ENCODE peak calls at places on chromosomes 13 and 19, in six cellular contexts. One of them, this sample, is unnamed.

GRCh38 chr19:7729831-7730285 is 2.1 kb downstream of the CLEC4G start:
- DNase-seq in NCI-H2107: no peak
- DNase-seq in fibroblast of the aortic adventitia: no peak
- DNase-seq in choroid plexus epithelial cell: no peak
- DNase-seq in lower leg skin: no peak
- DNase-seq in COR-L47: peak
- DNase-seq in this sample: no peak

GRCh38 chr13:51000576-51001260 is 91.1 kb downstream of the RNASEH2B start:
- DNase-seq in NCI-H2107: no peak
- DNase-seq in fibroblast of the aortic adventitia: peak
- DNase-seq in choroid plexus epithelial cell: peak
- DNase-seq in lower leg skin: peak
- DNase-seq in COR-L47: peak
- DNase-seq in this sample: no peak

GRCh38 chr13:50969691-50970090 is 60.1 kb downstream of the RNASEH2B start:
- DNase-seq in NCI-H2107: peak
- DNase-seq in fibroblast of the aortic adventitia: no peak
- DNase-seq in choroid plexus epithelial cell: peak
- DNase-seq in lower leg skin: no peak
- DNase-seq in COR-L47: peak
- DNase-seq in this sample: no peak

GRCh38 chr13:28621439-28621838 is 37.5 kb upstream of the POMP start:
- DNase-seq in NCI-H2107: no peak
- DNase-seq in fibroblast of the aortic adventitia: no peak
- DNase-seq in choroid plexus epithelial cell: no peak
- DNase-seq in lower leg skin: no peak
- DNase-seq in COR-L47: no peak
- DNase-seq in this sample: no peak

GRCh38 chr13:102401755-102402154 is at the start of gene FGF14:
- DNase-seq in NCI-H2107: no peak
- DNase-seq in fibroblast of the aortic adventitia: no peak
- DNase-seq in choroid plexus epithelial cell: no peak
- DNase-seq in lower leg skin: no peak
- DNase-seq in COR-L47: no peak
- DNase-seq in this sample: no peak

GRCh38 chr19:48390188-48391099 is 907 bp downstream of the KDELR1 start:
- DNase-seq in NCI-H2107: no peak
- DNase-seq in fibroblast of the aortic adventitia: peak
- DNase-seq in choroid plexus epithelial cell: peak
- DNase-seq in lower leg skin: peak
- DNase-seq in COR-L47: peak
- DNase-seq in this sample: no peak

GRCh38 chr19:9885077-9885552 is 50.0 kb downstream of the PIN1 start:
- DNase-seq in NCI-H2107: no peak
- DNase-seq in fibroblast of the aortic adventitia: peak
- DNase-seq in choroid plexus epithelial cell: peak
- DNase-seq in lower leg skin: peak
- DNase-seq in COR-L47: no peak
- DNase-seq in this sample: no peak

GRCh38 chr19:6802336-6803035 is 30.0 kb downstream of the VAV1 start:
- DNase-seq in NCI-H2107: no peak
- DNase-seq in fibroblast of the aortic adventitia: no peak
- DNase-seq in choroid plexus epithelial cell: no peak
- DNase-seq in lower leg skin: peak
- DNase-seq in COR-L47: no peak
- DNase-seq in this sample: no peak

GRCh38 chr13:106471957-106472543 is 63.4 kb downstream of the EFNB2 start:
- DNase-seq in NCI-H2107: no peak
- DNase-seq in fibroblast of the aortic adventitia: peak
- DNase-seq in choroid plexus epithelial cell: peak
- DNase-seq in lower leg skin: peak
- DNase-seq in COR-L47: no peak
- DNase-seq in this sample: no peak

GRCh38 chr19:29139227-29139626 is 73.7 kb downstream of the UQCRFS1 start:
- DNase-seq in NCI-H2107: no peak
- DNase-seq in fibroblast of the aortic adventitia: no peak
- DNase-seq in choroid plexus epithelial cell: no peak
- DNase-seq in lower leg skin: no peak
- DNase-seq in COR-L47: no peak
- DNase-seq in this sample: no peak

GRCh38 chr19:41443813-41444455 is 978 bp downstream of the ERICH4 start:
- DNase-seq in NCI-H2107: no peak
- DNase-seq in fibroblast of the aortic adventitia: no peak
- DNase-seq in choroid plexus epithelial cell: no peak
- DNase-seq in lower leg skin: no peak
- DNase-seq in COR-L47: no peak
- DNase-seq in this sample: peak

GRCh38 chr13:44930907-44931676 is 58.2 kb downstream of the NUFIP1 start:
- DNase-seq in NCI-H2107: peak
- DNase-seq in fibroblast of the aortic adventitia: peak
- DNase-seq in choroid plexus epithelial cell: peak
- DNase-seq in lower leg skin: no peak
- DNase-seq in COR-L47: no peak
- DNase-seq in this sample: no peak

GRCh38 chr13:49184621-49185020 is 35.5 kb upstream of the MLNR start:
- DNase-seq in NCI-H2107: no peak
- DNase-seq in fibroblast of the aortic adventitia: no peak
- DNase-seq in choroid plexus epithelial cell: no peak
- DNase-seq in lower leg skin: no peak
- DNase-seq in COR-L47: no peak
- DNase-seq in this sample: no peak

GRCh38 chr13:73210218-73210883 is 151.5 kb downstream of the KLF5 start:
- DNase-seq in NCI-H2107: no peak
- DNase-seq in fibroblast of the aortic adventitia: no peak
- DNase-seq in choroid plexus epithelial cell: no peak
- DNase-seq in lower leg skin: no peak
- DNase-seq in COR-L47: no peak
- DNase-seq in this sample: no peak

GRCh38 chr13:72798817-72799216 is 16.9 kb downstream of the PIBF1 start:
- DNase-seq in NCI-H2107: no peak
- DNase-seq in fibroblast of the aortic adventitia: no peak
- DNase-seq in choroid plexus epithelial cell: no peak
- DNase-seq in lower leg skin: no peak
- DNase-seq in COR-L47: no peak
- DNase-seq in this sample: no peak

GRCh38 chr13:46492946-46493345 is 60.0 kb upstream of the LRCH1 start:
- DNase-seq in NCI-H2107: peak
- DNase-seq in fibroblast of the aortic adventitia: peak
- DNase-seq in choroid plexus epithelial cell: peak
- DNase-seq in lower leg skin: no peak
- DNase-seq in COR-L47: no peak
- DNase-seq in this sample: peak

GRCh38 chr19:47036233-47036651 is 12.2 kb downstream of the TMEM160 start:
- DNase-seq in NCI-H2107: no peak
- DNase-seq in fibroblast of the aortic adventitia: no peak
- DNase-seq in choroid plexus epithelial cell: no peak
- DNase-seq in lower leg skin: no peak
- DNase-seq in COR-L47: peak
- DNase-seq in this sample: no peak

GRCh38 chr13:49976314-49977258 is 20.3 kb upstream of the TRIM13 start:
- DNase-seq in NCI-H2107: peak
- DNase-seq in fibroblast of the aortic adventitia: peak
- DNase-seq in choroid plexus epithelial cell: peak
- DNase-seq in lower leg skin: peak
- DNase-seq in COR-L47: peak
- DNase-seq in this sample: peak

GRCh38 chr13:50679321-50679720 is 164.2 kb downstream of the DLEU7 start:
- DNase-seq in NCI-H2107: no peak
- DNase-seq in fibroblast of the aortic adventitia: peak
- DNase-seq in choroid plexus epithelial cell: peak
- DNase-seq in lower leg skin: no peak
- DNase-seq in COR-L47: no peak
- DNase-seq in this sample: no peak

GRCh38 chr19:16402076-16402475 is 69.7 kb downstream of the EPS15L1 start:
- DNase-seq in NCI-H2107: no peak
- DNase-seq in fibroblast of the aortic adventitia: no peak
- DNase-seq in choroid plexus epithelial cell: no peak
- DNase-seq in lower leg skin: no peak
- DNase-seq in COR-L47: no peak
- DNase-seq in this sample: no peak

GRCh38 chr19:34482380-34483250 is 1.1 kb downstream of the WTIP start:
- DNase-seq in NCI-H2107: no peak
- DNase-seq in fibroblast of the aortic adventitia: peak
- DNase-seq in choroid plexus epithelial cell: peak
- DNase-seq in lower leg skin: no peak
- DNase-seq in COR-L47: no peak
- DNase-seq in this sample: no peak

GRCh38 chr13:73465629-73465974 is 406.8 kb downstream of the KLF5 start:
- DNase-seq in NCI-H2107: no peak
- DNase-seq in fibroblast of the aortic adventitia: peak
- DNase-seq in choroid plexus epithelial cell: no peak
- DNase-seq in lower leg skin: no peak
- DNase-seq in COR-L47: no peak
- DNase-seq in this sample: no peak

GRCh38 chr19:1652471-1653299 is at the start of gene TCF3:
- DNase-seq in NCI-H2107: peak
- DNase-seq in fibroblast of the aortic adventitia: peak
- DNase-seq in choroid plexus epithelial cell: peak
- DNase-seq in lower leg skin: peak
- DNase-seq in COR-L47: peak
- DNase-seq in this sample: peak

GRCh38 chr13:51729853-51730553 is 74.0 kb downstream of the DHRS12 start:
- DNase-seq in NCI-H2107: no peak
- DNase-seq in fibroblast of the aortic adventitia: peak
- DNase-seq in choroid plexus epithelial cell: peak
- DNase-seq in lower leg skin: peak
- DNase-seq in COR-L47: no peak
- DNase-seq in this sample: no peak

GRCh38 chr13:35768126-35768525 is 291.6 kb upstream of the MAB21L1 start:
- DNase-seq in NCI-H2107: no peak
- DNase-seq in fibroblast of the aortic adventitia: no peak
- DNase-seq in choroid plexus epithelial cell: no peak
- DNase-seq in lower leg skin: no peak
- DNase-seq in COR-L47: peak
- DNase-seq in this sample: no peak

GRCh38 chr19:37957176-37957575 is 50.2 kb downstream of the SIPA1L3 start:
- DNase-seq in NCI-H2107: no peak
- DNase-seq in fibroblast of the aortic adventitia: no peak
- DNase-seq in choroid plexus epithelial cell: no peak
- DNase-seq in lower leg skin: no peak
- DNase-seq in COR-L47: no peak
- DNase-seq in this sample: no peak

GRCh38 chr13:28707629-28708427 is 10.9 kb downstream of the SLC46A3 start:
- DNase-seq in NCI-H2107: no peak
- DNase-seq in fibroblast of the aortic adventitia: peak
- DNase-seq in choroid plexus epithelial cell: peak
- DNase-seq in lower leg skin: no peak
- DNase-seq in COR-L47: no peak
- DNase-seq in this sample: peak

GRCh38 chr19:55210120-55210493 is 806 bp upstream of the PTPRH start:
- DNase-seq in NCI-H2107: no peak
- DNase-seq in fibroblast of the aortic adventitia: peak
- DNase-seq in choroid plexus epithelial cell: peak
- DNase-seq in lower leg skin: no peak
- DNase-seq in COR-L47: peak
- DNase-seq in this sample: no peak

GRCh38 chr13:65497265-65497664 is 1732.9 kb downstream of the PCDH9 start:
- DNase-seq in NCI-H2107: no peak
- DNase-seq in fibroblast of the aortic adventitia: no peak
- DNase-seq in choroid plexus epithelial cell: peak
- DNase-seq in lower leg skin: no peak
- DNase-seq in COR-L47: no peak
- DNase-seq in this sample: no peak

GRCh38 chr19:3440082-3440481 is 40.2 kb downstream of the SMIM24 start:
- DNase-seq in NCI-H2107: no peak
- DNase-seq in fibroblast of the aortic adventitia: no peak
- DNase-seq in choroid plexus epithelial cell: no peak
- DNase-seq in lower leg skin: no peak
- DNase-seq in COR-L47: peak
- DNase-seq in this sample: no peak

GRCh38 chr19:14147797-14148605 is 11.6 kb upstream of the ASF1B start:
- DNase-seq in NCI-H2107: no peak
- DNase-seq in fibroblast of the aortic adventitia: peak
- DNase-seq in choroid plexus epithelial cell: peak
- DNase-seq in lower leg skin: peak
- DNase-seq in COR-L47: peak
- DNase-seq in this sample: no peak

This sample was measured in NCI-H526 treated with DMSO at 0.1 percent for 48 hours.